ENCODE peak calls at places on chromosomes 2 and 18, in ten cellular contexts. W is thyroid gland, E is tibial nerve, N is heart left ventricle, J is A549, Q is adrenal gland, Y is right lobe of liver, U is K562, X is IMR-90, S is stomach. P is an unnamed sample. For H3K4me1, the result is how much of the 10 kb centered on the place peaks cover.

GRCh38 chr18:79851489-79851888 is 53.8 kb downstream of the KCNG2 start:
- DNase-seq in W (no peak), E (no peak), N (no peak), J (no peak), Q (no peak), Y (no peak), U (no peak), X (no peak), S (no peak), P (no peak)

GRCh38 chr2:189848276-189848675 is 64.0 kb downstream of the PMS1 start:
- DNase-seq in W (no peak), E (no peak), N (no peak), J (no peak), Q (no peak), Y (no peak), U (no peak), X (no peak), S (no peak), P (no peak)

GRCh38 chr2:72115361-72116080 is 32.1 kb downstream of the CYP26B1 start:
- DNase-seq in W (peak), E (no peak), N (no peak), J (peak), Q (peak), Y (no peak), U (no peak), X (peak), S (no peak), P (peak)

GRCh38 chr2:67970071-67970470 is 92.7 kb downstream of the C1D start:
- DNase-seq in W (no peak), E (no peak), N (no peak), J (no peak), Q (no peak), Y (no peak), U (no peak), X (no peak), S (no peak), P (no peak)

GRCh38 chr2:132623096-132623839 is 46.7 kb downstream of the LYPD1 start:
- DNase-seq in W (no peak), E (no peak), N (no peak), J (no peak), Q (no peak), Y (no peak), U (no peak), X (peak), S (no peak), P (no peak)

GRCh38 chr2:128512664-128513415 is 194.2 kb upstream of the HS6ST1 start:
- DNase-seq in W (peak), E (no peak), N (no peak), J (no peak), Q (no peak), Y (no peak), U (no peak), X (no peak), S (no peak), P (no peak)

GRCh38 chr18:63775166-63775730 is at the start of gene SERPINB7:
- DNase-seq in W (no peak), E (no peak), N (no peak), J (peak), Q (no peak), Y (no peak), U (no peak), X (peak), S (no peak), P (no peak)

GRCh38 chr2:196259507-196260481 is 88.4 kb upstream of the STK17B start:
- DNase-seq in W (no peak), E (no peak), N (no peak), J (no peak), Q (peak), Y (no peak), U (peak), X (peak), S (no peak), P (no peak)

GRCh38 chr2:127559454-127559853 is 24.0 kb downstream of the MYO7B start:
- DNase-seq in W (no peak), E (no peak), N (no peak), J (no peak), Q (no peak), Y (no peak), U (no peak), X (no peak), S (peak), P (no peak)

GRCh38 chr2:240024766-240025165 is 376 bp downstream of the NDUFA10 start:
- DNase-seq in W (no peak), E (no peak), N (peak), J (peak), Q (no peak), Y (no peak), U (no peak), X (no peak), S (no peak), P (no peak)

GRCh38 chr2:135667045-135667444 is 74.6 kb upstream of the UBXN4 start:
- DNase-seq in W (no peak), E (no peak), N (no peak), J (no peak), Q (no peak), Y (no peak), U (no peak), X (peak), S (no peak), P (no peak)

GRCh38 chr2:28628987-28629386 is 122.6 kb upstream of the PPP1CB start:
- DNase-seq in W (no peak), E (no peak), N (no peak), J (no peak), Q (no peak), Y (peak), U (no peak), X (no peak), S (peak), P (peak)

GRCh38 chr18:7300971-7301553 is 70.2 kb downstream of the LRRC30 start:
- DNase-seq in W (no peak), E (no peak), N (no peak), J (no peak), Q (no peak), Y (no peak), U (no peak), X (no peak), S (no peak), P (no peak)

GRCh38 chr2:226087051-226087450 is 687.5 kb downstream of the NYAP2 start:
- DNase-seq in W (no peak), E (no peak), N (no peak), J (no peak), Q (no peak), Y (no peak), U (no peak), X (no peak), S (no peak), P (no peak)

GRCh38 chr2:109470121-109470921 is 143.4 kb downstream of the SEPTIN10 start:
- DNase-seq in W (peak), E (no peak), N (no peak), J (no peak), Q (peak), Y (no peak), U (no peak), X (peak), S (no peak), P (no peak)

DNA sequence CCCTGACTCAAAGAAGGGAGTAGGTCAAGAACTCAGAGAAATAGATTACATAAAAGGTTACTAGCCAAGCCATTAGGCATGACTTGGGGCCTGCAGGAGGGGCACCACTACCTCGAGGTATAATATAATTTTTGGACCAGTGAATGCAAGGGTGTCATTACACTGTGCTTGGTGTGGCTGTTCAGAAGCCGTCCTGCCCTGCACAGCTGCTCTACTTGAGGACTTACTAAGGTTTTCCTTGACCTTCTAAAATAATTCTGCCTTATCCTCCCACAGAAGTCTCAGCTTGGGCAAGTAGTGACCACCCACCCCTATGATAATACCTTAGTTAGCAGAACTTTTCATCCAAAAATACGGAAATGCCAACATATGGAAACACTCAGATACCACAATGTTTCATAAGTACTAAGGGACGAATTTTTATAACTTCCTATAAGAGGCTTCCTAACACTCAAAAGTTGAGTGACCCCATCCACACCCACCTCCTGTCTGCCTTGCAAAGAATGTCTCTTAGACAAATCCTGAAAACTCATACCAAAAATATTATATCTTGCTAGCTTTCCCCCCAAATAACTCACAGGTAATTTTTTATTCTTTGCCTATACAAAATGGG is 17.7 kb upstream of the ATG16L1 start:
- DNase-seq in W (no peak), E (no peak), N (no peak), J (no peak), Q (no peak), Y (no peak), U (no peak), X (no peak), S (no peak), P (no peak)
- H3K4me1 ChIP-seq in W (under half), E (under half), N (under half), J (under half), Q (under half), Y (under half), U (under half), X (under half), S (under half), P (under half)

DNA sequence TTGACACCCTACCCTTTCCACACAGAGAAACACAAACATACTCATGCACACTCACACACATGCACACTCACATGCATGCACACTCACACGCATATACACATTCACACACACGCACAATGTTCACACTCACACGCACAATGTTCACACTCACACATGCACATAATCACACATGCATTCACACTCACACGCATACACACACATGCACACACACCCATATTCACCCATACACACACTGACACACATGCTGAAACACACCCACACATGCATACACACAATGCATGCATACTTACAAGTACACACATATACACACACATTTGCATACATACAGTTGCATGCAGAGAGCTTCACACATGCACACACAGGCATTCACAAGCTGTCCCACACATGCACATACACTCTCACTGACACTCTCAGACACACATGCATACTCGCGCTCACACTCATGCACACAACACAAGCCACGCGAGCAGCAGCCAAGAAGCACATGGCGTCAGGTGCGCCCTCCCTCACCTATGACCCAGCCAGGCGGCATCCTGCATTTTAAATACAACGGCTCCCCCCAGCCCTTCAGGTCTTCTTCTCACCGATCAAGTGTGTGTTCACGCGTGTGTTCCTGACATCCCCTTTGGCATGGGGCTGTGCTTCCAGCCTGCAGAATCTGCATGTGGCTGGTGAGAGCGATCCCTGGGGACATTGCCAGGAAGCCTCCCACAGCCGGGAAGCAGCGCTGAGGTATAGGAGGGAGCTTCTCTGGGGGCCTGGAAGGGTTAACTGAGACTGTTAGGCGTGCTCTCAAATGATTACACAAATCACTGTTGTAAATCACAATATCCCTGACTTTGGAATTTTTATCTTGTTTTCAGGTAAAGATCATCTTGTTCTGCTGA is 195.1 kb downstream of the RTP5 start:
- DNase-seq in W (no peak), E (no peak), N (no peak), J (no peak), Q (no peak), Y (no peak), U (no peak), X (no peak), S (no peak), P (no peak)
- TF ChIP-seq POLR2A in W (no peak), E (no peak), N (no peak), J (no peak), Q (no peak), Y (no peak), U (no peak), X (no peak), S (no peak), P (no peak)

GRCh38 chr2:198917275-198917674 is 540.5 kb downstream of the SATB2 start:
- DNase-seq in W (no peak), E (no peak), N (no peak), J (no peak), Q (no peak), Y (no peak), U (no peak), X (no peak), S (no peak), P (no peak)

GRCh38 chr2:198918331-198918730 is 539.4 kb downstream of the SATB2 start:
- DNase-seq in W (no peak), E (no peak), N (no peak), J (no peak), Q (no peak), Y (no peak), U (no peak), X (no peak), S (no peak), P (no peak)

GRCh38 chr2:198917926-198918325 is 539.8 kb downstream of the SATB2 start:
- DNase-seq in W (no peak), E (no peak), N (no peak), J (no peak), Q (no peak), Y (no peak), U (no peak), X (no peak), S (no peak), P (no peak)

GRCh38 chr2:198916548-198916947 is 541.2 kb downstream of the SATB2 start:
- DNase-seq in W (no peak), E (no peak), N (no peak), J (no peak), Q (no peak), Y (no peak), U (no peak), X (no peak), S (no peak), P (no peak)

DNA sequence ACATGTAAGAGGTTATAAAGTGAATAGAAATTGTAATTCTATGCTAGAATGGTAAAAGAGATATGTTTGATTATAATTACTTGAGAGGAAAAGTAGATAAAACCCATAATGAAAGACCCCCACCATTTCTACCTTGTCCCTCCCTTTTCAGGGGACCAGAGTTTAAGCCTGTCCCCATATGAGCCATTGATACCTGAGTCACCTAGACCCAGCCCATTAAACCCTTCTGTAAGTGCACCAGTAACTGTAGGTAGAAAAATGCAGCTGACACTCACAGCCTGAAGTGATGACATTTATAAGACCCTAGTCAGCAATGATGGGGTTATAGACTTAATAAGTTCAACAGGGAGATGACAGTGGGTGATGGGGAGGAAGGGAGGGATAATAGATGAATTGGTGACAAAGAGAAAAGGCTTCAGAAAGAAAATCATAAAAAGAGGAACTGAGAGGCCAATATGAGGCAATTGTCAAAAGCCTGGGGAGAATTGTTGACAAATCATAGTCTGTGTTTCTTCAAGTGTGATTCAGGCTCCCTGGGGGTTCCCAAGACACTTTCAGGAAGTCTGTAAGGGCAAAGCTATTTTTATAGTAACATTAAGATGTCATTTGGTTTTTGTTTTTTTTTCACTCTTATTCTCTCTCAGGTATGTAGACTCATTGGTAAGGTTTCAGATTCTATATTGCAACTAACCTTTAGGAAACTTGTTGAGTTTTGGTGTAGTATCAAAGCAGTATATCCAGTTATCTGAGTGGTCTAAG is 544.2 kb downstream of the SATB2 start:
- DNase-seq in W (no peak), E (no peak), N (no peak), J (no peak), Q (no peak), Y (no peak), U (no peak), X (no peak), S (no peak), P (no peak)
- H3K27ac ChIP-seq in W (no peak), E (no peak), N (no peak), J (no peak), Q (no peak), Y (no peak), U (no peak), X (no peak), S (no peak), P (no peak)

DNA sequence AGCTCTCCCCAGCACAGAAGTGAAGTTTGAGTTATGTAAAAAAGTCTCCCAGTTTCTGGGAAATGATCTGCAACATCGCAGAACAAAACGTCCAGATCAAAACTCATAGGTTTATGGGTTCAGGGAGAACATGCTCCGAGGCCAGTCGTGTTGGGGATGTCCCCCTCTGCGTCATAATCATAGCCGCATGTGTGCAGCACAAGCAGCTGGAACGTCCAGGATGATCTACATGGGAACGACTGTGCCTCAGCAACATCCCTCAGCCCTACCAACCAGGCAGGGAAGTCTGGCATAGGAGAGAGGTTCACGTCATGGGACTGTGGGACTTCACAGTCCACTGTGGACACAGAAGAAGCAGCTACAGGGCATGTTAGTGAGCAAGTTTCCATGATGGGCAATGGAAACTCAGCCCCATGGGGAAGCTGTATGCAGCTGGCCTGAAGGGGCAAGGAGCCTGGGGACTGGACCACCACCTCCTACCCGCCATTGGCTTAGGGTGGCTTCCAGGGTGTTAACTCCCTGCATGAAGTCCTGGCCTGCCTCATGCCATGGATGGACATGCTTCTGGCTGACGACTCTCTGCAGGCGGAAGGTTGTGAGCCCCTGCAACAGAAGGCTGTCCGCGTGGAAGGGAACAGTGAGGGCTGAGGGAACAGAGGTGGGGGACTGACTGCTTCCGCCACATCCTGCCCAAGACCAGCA is 96.9 kb downstream of the COPS8 start:
- DNase-seq in W (no peak), E (peak), N (no peak), J (no peak), Q (no peak), Y (no peak), U (no peak), X (no peak), S (no peak), P (peak)
- H3K4me1 ChIP-seq in W (under half), E (under half), N (under half), J (half or more), Q (under half), Y (under half), U (under half), X (under half), S (under half), P (under half)

DNA sequence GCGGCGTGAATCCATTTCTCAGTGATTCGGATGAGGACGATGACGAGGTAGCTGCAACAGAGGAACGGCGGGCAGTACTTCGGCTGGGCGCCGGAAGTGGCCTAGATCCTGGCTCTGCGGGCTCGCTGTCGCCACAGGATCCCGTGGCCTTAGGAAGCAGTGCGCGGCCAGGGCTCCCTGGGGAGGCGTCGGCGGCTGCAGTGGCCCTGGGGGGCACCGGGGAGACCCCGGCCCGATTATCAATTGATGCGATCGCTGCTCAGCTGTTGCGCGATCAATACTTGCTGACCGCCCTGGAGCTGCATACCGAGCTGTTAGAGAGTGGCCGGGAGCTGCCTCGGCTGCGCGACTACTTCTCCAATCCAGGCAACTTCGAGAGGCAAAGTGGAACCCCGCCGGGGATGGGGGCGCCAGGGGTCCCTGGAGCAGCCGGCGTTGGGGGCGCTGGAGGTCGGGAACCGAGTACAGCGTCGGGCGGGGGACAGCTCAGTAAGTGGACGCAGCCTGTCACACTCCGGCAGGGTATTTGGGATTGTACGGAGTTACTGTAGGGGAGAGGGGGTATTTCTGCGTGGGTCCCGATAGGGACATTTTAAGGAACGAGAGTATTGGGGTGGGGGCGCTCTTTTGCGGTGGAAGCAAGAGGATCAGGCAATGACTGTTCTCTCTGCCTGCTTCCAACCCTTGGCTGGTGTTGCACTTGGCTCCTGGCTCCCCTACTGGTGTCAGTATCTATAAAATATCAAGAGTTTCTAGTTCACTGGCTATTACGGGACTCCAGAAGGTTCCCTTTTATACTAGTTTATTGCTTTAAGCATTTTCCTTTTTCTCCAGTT is 706 bp downstream of the RELCH start:
- DNase-seq in W (peak), E (peak), N (peak), J (no peak), Q (peak), Y (peak), U (peak), X (peak), S (peak), P (no peak)
- TF ChIP-seq POLR2A in W (no peak), E (no peak), N (no peak), J (no peak), Q (no peak), Y (no peak), U (no peak), X (no peak), S (no peak), P (no peak)

GRCh38 chr18:33928226-33928625 is 296.5 kb downstream of the NOL4 start:
- DNase-seq in W (no peak), E (no peak), N (no peak), J (no peak), Q (no peak), Y (no peak), U (no peak), X (peak), S (no peak), P (no peak)
- H3K27ac ChIP-seq in W (no peak), E (no peak), N (no peak), J (no peak), Q (no peak), Y (no peak), U (no peak), X (no peak), S (no peak), P (no peak)

GRCh38 chr2:85502720-85503119 is 36.2 kb upstream of the MAT2A start:
- DNase-seq in W (no peak), E (no peak), N (no peak), J (no peak), Q (no peak), Y (no peak), U (no peak), X (no peak), S (no peak), P (no peak)
- H3K4me1 ChIP-seq in W (under half), E (under half), N (half or more), J (half or more), Q (under half), Y (under half), U (under half), X (under half), S (under half), P (under half)